ENCODE peak calls at places on chromosomes 1 and 21, in ten cellular contexts. M is ovary, Q is prostate gland, V is heart left ventricle, U is IMR-90, T is A549, C is GM12892, B is H54, G is esophagus squamous epithelium, D is sigmoid colon. N is an unnamed sample.

GRCh38 chr1:25989440-25989839 is 8.4 kb downstream of the PAFAH2 start:
- DNase-seq in U (no peak), M (no peak), Q (no peak), D (no peak), C (no peak), V (no peak), B (no peak), G (no peak), T (no peak), N (no peak)

GRCh38 chr1:40312238-40313205 is 4.6 kb downstream of the COL9A2 start:
- DNase-seq in U (no peak), C (peak), T (no peak), G (no peak), Q (no peak), B (no peak), M (no peak), V (no peak), D (no peak), N (peak)

GRCh38 chr1:21293537-21294265 is 3.4 kb upstream of the ECE1 start:
- DNase-seq in U (no peak), Q (no peak), G (no peak), T (no peak), V (no peak), B (no peak), M (no peak), D (no peak), C (peak), N (no peak)

GRCh38 chr1:150548632-150549495 is at the start of gene ADAMTSL4:
- DNase-seq in V (no peak), T (peak), Q (no peak), B (peak), M (peak), U (peak), G (no peak), D (peak), C (peak), N (peak)

GRCh38 chr1:83781667-83782066 is 217.3 kb downstream of the TTLL7 start:
- DNase-seq in Q (no peak), D (no peak), C (no peak), T (no peak), G (no peak), U (no peak), V (no peak), M (no peak), B (no peak), N (no peak)

GRCh38 chr1:214071469-214071868 is 83.7 kb downstream of the PROX1 start:
- DNase-seq in B (no peak), T (no peak), U (no peak), C (no peak), Q (no peak), V (no peak), D (no peak), G (no peak), M (no peak), N (no peak)

GRCh38 chr1:202397256-202397655 is 48.8 kb downstream of the PPP1R12B start:
- DNase-seq in G (no peak), C (no peak), Q (no peak), U (no peak), V (no peak), B (no peak), D (no peak), M (no peak), T (no peak), N (no peak)

GRCh38 chr1:10251325-10252103 is 41.1 kb downstream of the KIF1B start:
- DNase-seq in B (peak), T (no peak), V (no peak), G (no peak), Q (no peak), U (peak), C (no peak), M (no peak), D (no peak), N (no peak)

GRCh38 chr21:34235514-34235913 is 128.3 kb upstream of the KCNE2 start:
- DNase-seq in Q (no peak), B (no peak), M (no peak), T (no peak), C (no peak), D (no peak), G (no peak), U (no peak), V (no peak), N (no peak)

GRCh38 chr1:199931666-199932377 is 95.7 kb upstream of the NR5A2 start:
- DNase-seq in U (no peak), T (no peak), V (peak), C (no peak), B (no peak), Q (no peak), D (no peak), M (no peak), G (no peak), N (peak)

GRCh38 chr1:17251246-17251645 is 2.3 kb downstream of the PADI3 start:
- DNase-seq in Q (no peak), D (no peak), U (no peak), V (no peak), G (no peak), C (no peak), B (no peak), T (no peak), M (no peak), N (no peak)

GRCh38 chr21:28922368-28922767 is 70.3 kb downstream of the LTN1 start:
- DNase-seq in M (no peak), V (no peak), B (no peak), D (no peak), C (no peak), Q (no peak), G (no peak), U (no peak), T (no peak), N (no peak)

GRCh38 chr1:231508497-231508896 is 20.0 kb upstream of the TSNAX start:
- DNase-seq in Q (no peak), T (no peak), V (no peak), C (no peak), U (peak), D (no peak), B (no peak), G (no peak), M (no peak), N (no peak)

GRCh38 chr1:200242379-200243041 is 167.3 kb downstream of the ZNF281 start:
- DNase-seq in T (no peak), B (no peak), M (no peak), D (no peak), V (peak), U (peak), G (no peak), Q (no peak), C (no peak), N (no peak)

GRCh38 chr1:15469836-15470495 is 5.9 kb upstream of the CELA2B start:
- DNase-seq in C (no peak), B (no peak), D (no peak), V (no peak), G (no peak), T (no peak), M (no peak), Q (no peak), U (no peak), N (peak)

GRCh38 chr1:58968360-58968952 is 184.6 kb upstream of the JUN start:
- DNase-seq in Q (peak), T (no peak), B (no peak), V (peak), U (peak), C (no peak), G (no peak), M (peak), D (peak), N (no peak)

GRCh38 chr1:16078925-16079656 is 5.6 kb upstream of the FAM131C start:
- DNase-seq in D (peak), T (peak), C (peak), Q (peak), V (peak), B (peak), G (no peak), U (peak), M (peak), N (peak)

GRCh38 chr1:33346921-33347649 is 26.2 kb upstream of the A3GALT2 start:
- DNase-seq in D (peak), G (no peak), V (peak), B (peak), Q (no peak), M (no peak), T (peak), U (peak), C (no peak), N (no peak)

GRCh38 chr1:15526021-15526489 is 593 bp upstream of the DNAJC16 start:
- DNase-seq in Q (peak), U (no peak), D (no peak), C (no peak), B (no peak), G (no peak), T (no peak), M (peak), V (no peak), N (peak)

GRCh38 chr1:197200468-197200899 is 54.0 kb upstream of the ASPM start:
- DNase-seq in V (peak), Q (no peak), B (no peak), M (no peak), C (no peak), D (no peak), G (no peak), T (no peak), U (peak), N (no peak)

GRCh38 chr1:10338047-10338446 is 60.8 kb upstream of the PGD start:
- DNase-seq in U (peak), B (peak), D (peak), Q (no peak), M (peak), G (no peak), T (peak), V (peak), C (peak), N (no peak)

GRCh38 chr1:22038036-22038435 is 14.5 kb upstream of the CDC42 start:
- DNase-seq in C (no peak), M (no peak), U (no peak), V (no peak), Q (no peak), G (no peak), B (no peak), D (no peak), T (no peak), N (no peak)

GRCh38 chr1:9538669-9539164 is 548 bp upstream of the SLC25A33 start:
- DNase-seq in M (peak), C (no peak), G (no peak), V (peak), D (peak), Q (no peak), B (no peak), U (no peak), T (no peak), N (peak)

GRCh38 chr1:108053291-108054023 is 88.5 kb upstream of the VAV3 start:
- DNase-seq in V (peak), B (no peak), G (no peak), T (no peak), C (no peak), Q (no peak), M (no peak), U (peak), D (peak), N (peak)

GRCh38 chr1:108059945-108060344 is 95.0 kb upstream of the VAV3 start:
- DNase-seq in C (no peak), U (no peak), D (no peak), G (no peak), M (no peak), Q (no peak), V (no peak), T (no peak), B (no peak), N (no peak)

GRCh38 chr1:108051625-108052382 is 86.8 kb upstream of the VAV3 start:
- DNase-seq in Q (no peak), C (no peak), T (no peak), M (no peak), D (no peak), V (no peak), G (no peak), U (no peak), B (no peak), N (no peak)

GRCh38 chr1:108057536-108057935 is 92.6 kb upstream of the VAV3 start:
- DNase-seq in V (peak), T (no peak), D (peak), B (no peak), Q (no peak), C (no peak), U (no peak), G (no peak), M (no peak), N (no peak)
- TF ChIP-seq POLR2A in V (no peak), T (no peak), D (no peak), B (no peak), Q (no peak), C (no peak), U (no peak), G (no peak), M (no peak), N (no peak)

GRCh38 chr1:19644422-19644760 is 280 bp downstream of the NBL1 start:
- DNase-seq in B (no peak), G (no peak), T (no peak), V (no peak), U (no peak), C (peak), M (no peak), D (no peak), Q (no peak), N (no peak)

GRCh38 chr1:19643602-19644419 is at the start of gene NBL1:
- DNase-seq in V (peak), T (peak), D (peak), U (peak), B (no peak), C (peak), G (no peak), M (peak), Q (peak), N (peak)

GRCh38 chr1:19640363-19641316 is 3.5 kb upstream of the NBL1 start:
- DNase-seq in G (no peak), T (peak), Q (no peak), V (no peak), M (no peak), B (no peak), U (peak), C (no peak), D (peak), N (peak)

GRCh38 chr1:19644761-19645543 is 841 bp downstream of the NBL1 start:
- DNase-seq in Q (peak), M (peak), D (no peak), G (no peak), C (peak), T (no peak), B (no peak), V (peak), U (no peak), N (peak)

GRCh38 chr1:19643113-19643512 is 998 bp upstream of the NBL1 start:
- DNase-seq in T (peak), U (no peak), V (no peak), D (peak), M (peak), G (no peak), C (no peak), B (peak), Q (peak), N (no peak)
- TF ChIP-seq POLR2A in T (peak), U (no peak), V (no peak), D (no peak), M (no peak), G (no peak), C (no peak), B (no peak), Q (peak), N (no peak)

DNA sequence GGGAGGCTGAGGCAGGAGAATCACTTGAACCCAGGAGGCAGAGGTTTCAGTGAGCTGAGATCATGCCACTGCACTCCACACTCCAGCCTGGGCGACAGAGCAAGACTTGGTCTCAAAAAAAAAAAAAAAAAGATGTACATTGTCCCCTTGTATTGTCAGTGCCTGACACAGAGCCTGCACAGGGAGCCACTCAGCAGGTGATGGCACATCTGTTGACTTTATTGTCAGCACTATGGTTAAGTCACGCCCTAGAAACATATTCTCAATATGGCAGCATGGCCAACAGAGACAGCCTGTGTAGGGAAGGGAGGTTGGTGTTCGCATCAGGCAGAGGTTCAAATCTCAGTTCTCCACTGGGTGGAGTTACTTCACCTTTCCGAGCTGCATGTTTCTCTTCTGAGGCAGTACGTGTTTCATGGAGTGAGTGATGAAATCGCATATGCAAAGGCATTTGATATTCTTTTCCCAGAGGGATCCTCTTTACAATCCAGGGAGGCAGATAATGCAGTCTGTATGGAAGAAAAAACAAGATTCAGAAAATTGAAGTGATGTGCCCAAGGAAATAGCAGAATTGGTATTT is 20.6 kb downstream of the LAMC2 start:
- DNase-seq in T (no peak), U (no peak), B (no peak), V (no peak), G (no peak), C (no peak), M (no peak), D (no peak), Q (no peak), N (no peak)
- TF ChIP-seq POLR2A in T (no peak), U (no peak), B (no peak), V (no peak), G (no peak), C (no peak), M (no peak), D (no peak), Q (no peak), N (no peak)

DNA sequence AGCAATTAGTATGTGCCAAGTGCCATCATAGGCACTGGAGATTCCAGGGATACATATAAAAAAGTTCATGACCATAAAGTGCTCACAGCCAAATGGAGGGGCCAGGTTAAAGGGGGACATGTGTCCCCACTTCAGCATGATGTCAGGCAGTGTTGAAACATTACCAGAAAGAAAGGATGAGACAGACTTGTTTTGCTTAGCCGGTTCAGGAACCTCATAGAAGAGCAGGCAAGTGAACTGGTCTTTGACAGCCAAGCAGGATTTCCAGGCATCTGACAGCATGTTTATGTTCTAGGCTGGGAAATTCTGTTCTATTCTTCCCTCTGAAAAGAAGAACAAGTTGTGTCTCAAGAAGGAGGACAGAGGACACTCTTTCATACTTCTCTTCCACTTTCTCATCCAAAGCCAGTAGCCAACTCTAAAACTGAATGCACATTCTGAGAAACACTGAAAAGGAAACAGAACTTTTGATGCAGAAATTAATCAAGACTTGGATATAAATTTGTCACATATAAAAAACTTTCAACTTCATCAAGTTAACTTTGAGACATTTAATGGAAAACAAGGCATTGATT is 39.7 kb downstream of the GLUL start:
- DNase-seq in Q (no peak), M (no peak), C (no peak), G (no peak), T (no peak), B (no peak), V (no peak), D (no peak), U (no peak), N (no peak)
- TF ChIP-seq POLR2A in Q (no peak), M (no peak), C (no peak), G (no peak), T (no peak), B (no peak), V (no peak), D (no peak), U (no peak), N (no peak)

N was measured in upper lobe of left lung.